ENCODE peak calls at places on chromosomes 11 and 22, in six cellular contexts. One of them, this sample, is unnamed.

GRCh38 chr22:32655068-32655467 is 146.4 kb upstream of the TIMP3 start:
- DNase-seq in H9: no peak
- DNase-seq in IMR-90: no peak
- DNase-seq in neuronal stem cell: no peak
- DNase-seq in H1: no peak
- DNase-seq in mesenchymal stem cell: no peak
- DNase-seq in this sample: no peak

GRCh38 chr11:68128682-68129327 is 7.6 kb upstream of the CHKA start:
- DNase-seq in H9: peak; percentile 74
- DNase-seq in IMR-90: peak; percentile 70
- DNase-seq in neuronal stem cell: no peak
- DNase-seq in H1: no peak
- DNase-seq in mesenchymal stem cell: peak; percentile 60
- DNase-seq in this sample: peak; percentile 91

GRCh38 chr11:96338910-96339703 is 3.9 kb downstream of the MAML2 start:
- DNase-seq in H9: peak; percentile 36
- DNase-seq in IMR-90: peak; percentile 84
- DNase-seq in neuronal stem cell: no peak
- DNase-seq in H1: no peak
- DNase-seq in mesenchymal stem cell: peak; percentile 80
- DNase-seq in this sample: peak; percentile 67

GRCh38 chr11:12066056-12066798 is 44.2 kb upstream of the MICAL2 start:
- DNase-seq in H9: no peak
- DNase-seq in IMR-90: peak; percentile 98
- DNase-seq in neuronal stem cell: no peak
- DNase-seq in H1: peak; percentile 37
- DNase-seq in mesenchymal stem cell: peak; percentile 95
- DNase-seq in this sample: peak; percentile 96

GRCh38 chr22:30196141-30196866 is 50.3 kb downstream of the LIF start:
- DNase-seq in H9: peak; percentile 87
- DNase-seq in IMR-90: peak; percentile 100
- DNase-seq in neuronal stem cell: no peak
- DNase-seq in H1: peak; percentile 58
- DNase-seq in mesenchymal stem cell: peak; percentile 99
- DNase-seq in this sample: peak; percentile 68

GRCh38 chr11:129728571-129728970 is 87.1 kb upstream of the TMEM45B start:
- DNase-seq in H9: no peak
- DNase-seq in IMR-90: no peak
- DNase-seq in neuronal stem cell: no peak
- DNase-seq in H1: no peak
- DNase-seq in mesenchymal stem cell: no peak
- DNase-seq in this sample: no peak

GRCh38 chr11:60910711-60911366 is 3.1 kb upstream of the TMEM109 start:
- DNase-seq in H9: no peak
- DNase-seq in IMR-90: no peak
- DNase-seq in neuronal stem cell: no peak
- DNase-seq in H1: no peak
- DNase-seq in mesenchymal stem cell: no peak
- DNase-seq in this sample: no peak

GRCh38 chr11:128716661-128717210 is 22.9 kb downstream of the FLI1 start:
- DNase-seq in H9: no peak
- DNase-seq in IMR-90: peak; percentile 62
- DNase-seq in neuronal stem cell: no peak
- DNase-seq in H1: no peak
- DNase-seq in mesenchymal stem cell: peak; percentile 85
- DNase-seq in this sample: no peak

GRCh38 chr11:36460220-36460619 is 49.9 kb downstream of the TRAF6 start:
- DNase-seq in H9: peak; percentile 65
- DNase-seq in IMR-90: no peak
- DNase-seq in neuronal stem cell: no peak
- DNase-seq in H1: peak; percentile 65
- DNase-seq in mesenchymal stem cell: no peak
- DNase-seq in this sample: no peak

GRCh38 chr11:132028380-132029240 is 658.2 kb downstream of the NTM start:
- DNase-seq in H9: peak; percentile 56
- DNase-seq in IMR-90: peak; percentile 73
- DNase-seq in neuronal stem cell: peak; percentile 18
- DNase-seq in H1: no peak
- DNase-seq in mesenchymal stem cell: peak; percentile 61
- DNase-seq in this sample: no peak

GRCh38 chr11:976431-977160 is 50.9 kb downstream of the AP2A2 start:
- DNase-seq in H9: no peak
- DNase-seq in IMR-90: no peak
- DNase-seq in neuronal stem cell: no peak
- DNase-seq in H1: no peak
- DNase-seq in mesenchymal stem cell: no peak
- DNase-seq in this sample: no peak

GRCh38 chr11:30573951-30574350 is 12.2 kb downstream of the MPPED2 start:
- DNase-seq in H9: no peak
- DNase-seq in IMR-90: peak; percentile 64
- DNase-seq in neuronal stem cell: no peak
- DNase-seq in H1: no peak
- DNase-seq in mesenchymal stem cell: peak; percentile 70
- DNase-seq in this sample: no peak

GRCh38 chr11:92854162-92854561 is 115.3 kb upstream of the MTNR1B start:
- DNase-seq in H9: no peak
- DNase-seq in IMR-90: no peak
- DNase-seq in neuronal stem cell: no peak
- DNase-seq in H1: no peak
- DNase-seq in mesenchymal stem cell: no peak
- DNase-seq in this sample: no peak

GRCh38 chr22:25668437-25668836 is 73.6 kb upstream of the MYO18B start:
- DNase-seq in H9: no peak
- DNase-seq in IMR-90: peak; percentile 52
- DNase-seq in neuronal stem cell: no peak
- DNase-seq in H1: no peak
- DNase-seq in mesenchymal stem cell: no peak
- DNase-seq in this sample: no peak

GRCh38 chr11:65576867-65577755 is 1.3 kb downstream of the EHBP1L1 start:
- DNase-seq in H9: no peak
- DNase-seq in IMR-90: peak; percentile 43
- DNase-seq in neuronal stem cell: no peak
- DNase-seq in H1: no peak
- DNase-seq in mesenchymal stem cell: peak; percentile 78
- DNase-seq in this sample: peak; percentile 81

GRCh38 chr22:28917747-28918543 is 34.6 kb downstream of the ZNRF3 start:
- DNase-seq in H9: no peak
- DNase-seq in IMR-90: peak; percentile 31
- DNase-seq in neuronal stem cell: peak; percentile 65
- DNase-seq in H1: no peak
- DNase-seq in mesenchymal stem cell: peak; percentile 66
- DNase-seq in this sample: no peak
- H2BK5ac ChIP-seq in H9: no peak overlapping the region
- H2BK5ac ChIP-seq in IMR-90: no peak overlapping the region
- H2BK5ac ChIP-seq in neuronal stem cell: no peak overlapping the region
- H2BK5ac ChIP-seq in H1: peak overlapping the region; percentile 24
- H2BK5ac ChIP-seq in mesenchymal stem cell: peak overlapping the region; percentile 75
- H2BK5ac ChIP-seq in this sample: peak overlapping the region; percentile 48

DNA sequence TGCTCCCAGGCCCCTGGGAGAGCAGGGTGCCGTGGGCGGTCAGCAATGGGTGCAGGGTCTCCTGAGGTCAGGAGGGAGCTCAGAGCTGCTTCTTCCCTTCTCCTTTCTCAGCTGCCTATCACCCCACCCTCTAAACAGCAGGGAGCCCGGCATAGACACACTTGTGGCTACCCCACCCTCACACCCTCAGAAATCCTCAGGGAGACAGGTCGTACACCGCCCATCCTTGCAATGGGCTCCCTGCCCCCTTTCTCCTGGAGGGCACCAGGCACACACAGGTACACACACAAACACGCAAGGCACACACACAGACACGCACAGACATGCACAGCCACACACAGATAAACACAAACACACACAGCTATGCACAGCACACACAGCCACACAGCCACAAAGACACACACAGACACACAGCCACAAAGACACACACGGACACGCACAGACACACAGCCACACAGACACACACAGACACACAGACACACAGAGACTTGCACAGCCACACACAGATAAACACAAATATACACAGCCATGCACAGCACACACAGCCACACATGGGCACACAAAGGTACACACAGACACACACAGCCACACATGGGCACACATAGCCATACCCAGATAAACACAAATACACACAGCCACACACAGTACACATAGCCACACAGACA is 44.9 kb upstream of the TH start:
- DNase-seq in H9: no peak
- DNase-seq in IMR-90: no peak
- DNase-seq in neuronal stem cell: no peak
- DNase-seq in H1: no peak
- DNase-seq in mesenchymal stem cell: no peak
- DNase-seq in this sample: no peak
- H4K91ac ChIP-seq in H9: no peak overlapping the region
- H4K91ac ChIP-seq in IMR-90: no peak overlapping the region
- H4K91ac ChIP-seq in neuronal stem cell: peak overlapping the region; percentile 93
- H4K91ac ChIP-seq in H1: peak overlapping the region; percentile 45
- H4K91ac ChIP-seq in mesenchymal stem cell: no peak overlapping the region
- H4K91ac ChIP-seq in this sample: no peak overlapping the region

GRCh38 chr22:46058591-46059519 is 81.9 kb upstream of the WNT7B start:
- DNase-seq in H9: peak; percentile 22
- DNase-seq in IMR-90: no peak
- DNase-seq in neuronal stem cell: no peak
- DNase-seq in H1: no peak
- DNase-seq in mesenchymal stem cell: no peak
- DNase-seq in this sample: no peak
- H2AFZ ChIP-seq in H9: no peak overlapping the region
- H2AFZ ChIP-seq in IMR-90: no peak overlapping the region
- H2AFZ ChIP-seq in neuronal stem cell: no peak overlapping the region
- H2AFZ ChIP-seq in H1: no peak overlapping the region
- H2AFZ ChIP-seq in mesenchymal stem cell: no peak overlapping the region
- H2AFZ ChIP-seq in this sample: no peak overlapping the region

GRCh38 chr11:73875840-73876239 is 806 bp downstream of the COA4 start:
- DNase-seq in H9: no peak
- DNase-seq in IMR-90: no peak
- DNase-seq in neuronal stem cell: no peak
- DNase-seq in H1: no peak
- DNase-seq in mesenchymal stem cell: peak; percentile 40
- DNase-seq in this sample: no peak

GRCh38 chr11:73875380-73875779 is 1.3 kb downstream of the COA4 start:
- DNase-seq in H9: no peak
- DNase-seq in IMR-90: no peak
- DNase-seq in neuronal stem cell: no peak
- DNase-seq in H1: no peak
- DNase-seq in mesenchymal stem cell: no peak
- DNase-seq in this sample: no peak

GRCh38 chr11:73872746-73873412 is 3.8 kb downstream of the COA4 start:
- DNase-seq in H9: no peak
- DNase-seq in IMR-90: no peak
- DNase-seq in neuronal stem cell: no peak
- DNase-seq in H1: no peak
- DNase-seq in mesenchymal stem cell: no peak
- DNase-seq in this sample: no peak

GRCh38 chr11:73878771-73879170 is 2.0 kb downstream of the PAAF1 start:
- DNase-seq in H9: no peak
- DNase-seq in IMR-90: no peak
- DNase-seq in neuronal stem cell: no peak
- DNase-seq in H1: no peak
- DNase-seq in mesenchymal stem cell: no peak
- DNase-seq in this sample: no peak

GRCh38 chr11:73876424-73877300 is at the start of the genes COA4 and PAAF1:
- DNase-seq in H9: peak; percentile 97
- DNase-seq in IMR-90: peak; percentile 95
- DNase-seq in neuronal stem cell: peak; percentile 99
- DNase-seq in H1: peak; percentile 96
- DNase-seq in mesenchymal stem cell: peak; percentile 98
- DNase-seq in this sample: peak; percentile 99
- H2BK5ac ChIP-seq in H9: peak within 1 kb of the TSS; percentile 4
- H2BK5ac ChIP-seq in IMR-90: peak within 1 kb of the TSS; percentile 91
- H2BK5ac ChIP-seq in neuronal stem cell: peak within 1 kb of the TSS; percentile 31
- H2BK5ac ChIP-seq in H1: peak within 1 kb of the TSS; percentile 60
- H2BK5ac ChIP-seq in mesenchymal stem cell: peak within 1 kb of the TSS; percentile 22
- H2BK5ac ChIP-seq in this sample: peak within 1 kb of the TSS; percentile 47

GRCh38 chr11:63012450-63013238 is 3.0 kb downstream of the SLC22A8 start:
- DNase-seq in H9: no peak
- DNase-seq in IMR-90: no peak
- DNase-seq in neuronal stem cell: no peak
- DNase-seq in H1: no peak
- DNase-seq in mesenchymal stem cell: no peak
- DNase-seq in this sample: no peak

GRCh38 chr11:63010934-63011439 is 4.7 kb downstream of the SLC22A8 start:
- DNase-seq in H9: no peak
- DNase-seq in IMR-90: no peak
- DNase-seq in neuronal stem cell: no peak
- DNase-seq in H1: no peak
- DNase-seq in mesenchymal stem cell: no peak
- DNase-seq in this sample: no peak

DNA sequence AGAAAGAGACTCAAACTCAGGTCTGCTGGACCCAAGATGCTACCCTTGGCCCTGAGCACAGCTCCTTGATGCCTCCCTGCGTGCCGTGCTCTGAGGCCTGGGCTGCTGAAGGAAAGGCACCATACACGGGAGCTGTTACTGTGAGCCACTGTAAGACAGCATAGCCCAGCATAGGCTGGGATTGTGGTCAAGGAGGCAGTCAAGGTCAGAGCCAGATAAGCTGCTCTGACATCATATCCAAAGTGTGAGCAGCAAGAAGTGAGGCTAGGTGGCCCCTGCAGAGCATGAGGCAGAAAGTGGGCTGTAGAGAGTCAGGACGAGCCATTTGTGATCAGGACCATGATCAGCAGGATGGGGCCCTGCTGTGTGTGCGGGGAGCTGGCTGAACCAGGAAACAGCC is 7.7 kb downstream of the SLC22A8 start:
- DNase-seq in H9: no peak
- DNase-seq in IMR-90: no peak
- DNase-seq in neuronal stem cell: no peak
- DNase-seq in H1: no peak
- DNase-seq in mesenchymal stem cell: no peak
- DNase-seq in this sample: no peak
- H4K91ac ChIP-seq in H9: no peak overlapping the region
- H4K91ac ChIP-seq in IMR-90: no peak overlapping the region
- H4K91ac ChIP-seq in neuronal stem cell: no peak overlapping the region
- H4K91ac ChIP-seq in H1: no peak overlapping the region
- H4K91ac ChIP-seq in mesenchymal stem cell: no peak overlapping the region
- H4K91ac ChIP-seq in this sample: no peak overlapping the region

GRCh38 chr11:44537679-44538078 is 27.8 kb upstream of the CD82 start:
- DNase-seq in H9: no peak
- DNase-seq in IMR-90: no peak
- DNase-seq in neuronal stem cell: no peak
- DNase-seq in H1: no peak
- DNase-seq in mesenchymal stem cell: no peak
- DNase-seq in this sample: no peak
- H2AFZ ChIP-seq in H9: no peak overlapping the region
- H2AFZ ChIP-seq in IMR-90: no peak overlapping the region
- H2AFZ ChIP-seq in neuronal stem cell: no peak overlapping the region
- H2AFZ ChIP-seq in H1: no peak overlapping the region
- H2AFZ ChIP-seq in mesenchymal stem cell: no peak overlapping the region
- H2AFZ ChIP-seq in this sample: no peak overlapping the region

DNA sequence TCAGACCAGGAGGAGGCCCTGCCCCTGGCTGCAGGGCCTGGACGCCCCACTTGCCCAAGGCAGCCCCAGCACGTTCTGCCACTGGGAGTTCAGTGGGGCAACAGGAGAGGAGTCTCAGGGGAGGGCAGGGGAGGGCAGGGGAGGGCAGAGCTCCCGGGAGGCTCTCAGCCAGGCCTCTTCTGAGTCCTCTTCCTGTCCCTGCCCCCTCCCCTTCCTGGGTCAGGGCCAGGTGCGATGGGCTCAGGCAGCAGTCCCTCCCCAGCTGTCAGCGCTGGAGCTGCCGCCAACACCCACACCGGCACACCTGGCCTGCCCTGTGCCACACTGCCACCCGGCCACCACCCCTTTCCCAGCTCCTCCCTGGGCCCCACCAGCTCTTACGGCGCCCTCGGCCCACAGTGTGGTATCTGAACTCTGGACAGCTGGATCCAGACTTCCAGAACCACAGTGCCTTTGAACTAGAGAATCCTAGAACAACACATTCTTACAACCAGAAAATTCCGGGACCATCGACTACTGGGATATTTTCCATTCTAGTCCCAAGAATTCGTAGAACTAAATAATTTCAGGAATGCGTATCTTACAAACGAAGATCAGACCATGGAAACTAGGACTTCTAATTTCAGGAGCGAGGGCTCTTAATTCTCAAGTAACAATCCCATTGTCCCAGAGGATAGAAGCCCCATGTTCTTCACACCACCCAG is 21.8 kb downstream of the RPL3 start:
- DNase-seq in H9: no peak
- DNase-seq in IMR-90: no peak
- DNase-seq in neuronal stem cell: no peak
- DNase-seq in H1: no peak
- DNase-seq in mesenchymal stem cell: peak; percentile 26
- DNase-seq in this sample: no peak
- H2BK5ac ChIP-seq in H9: no peak overlapping the region
- H2BK5ac ChIP-seq in IMR-90: no peak overlapping the region
- H2BK5ac ChIP-seq in neuronal stem cell: peak overlapping the region; percentile 48
- H2BK5ac ChIP-seq in H1: peak overlapping the region; percentile 92
- H2BK5ac ChIP-seq in mesenchymal stem cell: no peak overlapping the region
- H2BK5ac ChIP-seq in this sample: peak overlapping the region; percentile 70